ENCODE peak calls at places on chromosomes 4 and X, in ten cellular contexts. One of them, this sample, is unnamed.
A peak's percentile ranks its signal among the peaks of the same experiment; 100 is the strongest.

GRCh38 chrX:119655125-119655524 is 37.8 kb downstream of the SEPTIN6 start:
- DNase-seq in H7: no peak
- DNase-seq in caudate nucleus: no peak
- DNase-seq in germinal center: no peak
- DNase-seq in ACHN: no peak
- DNase-seq in nucleus accumbens: no peak
- DNase-seq in right cardiac atrium: no peak
- DNase-seq in NCI-H510A treated with DMSO at 0.1 percent for 48 hours: no peak
- DNase-seq in body of pancreas: peak; percentile 27
- DNase-seq in stimulated activated CD4-positive, alpha-beta T cell treated with anti-CD3 and anti-CD28 coated beads, Interleukin-12 subunit alpha, Interleukin-12 subunit beta, amount 100 ng/mL, for 4 hours: peak; percentile 51
- DNase-seq in this sample: peak; percentile 77

GRCh38 chr4:635851-636627 is 10.7 kb downstream of the PDE6B start:
- DNase-seq in H7: peak; percentile 61
- DNase-seq in caudate nucleus: no peak
- DNase-seq in germinal center: no peak
- DNase-seq in ACHN: no peak
- DNase-seq in nucleus accumbens: no peak
- DNase-seq in right cardiac atrium: peak; percentile 11
- DNase-seq in NCI-H510A treated with DMSO at 0.1 percent for 48 hours: no peak
- DNase-seq in body of pancreas: no peak
- DNase-seq in stimulated activated CD4-positive, alpha-beta T cell treated with anti-CD3 and anti-CD28 coated beads, Interleukin-12 subunit alpha, Interleukin-12 subunit beta, amount 100 ng/mL, for 4 hours: no peak
- DNase-seq in this sample: no peak

GRCh38 chrX:107674480-107675364 is 46.4 kb downstream of the PRPS1 start:
- DNase-seq in H7: peak; percentile 25
- DNase-seq in caudate nucleus: no peak
- DNase-seq in germinal center: peak; percentile 14
- DNase-seq in ACHN: no peak
- DNase-seq in nucleus accumbens: no peak
- DNase-seq in right cardiac atrium: peak; percentile 85
- DNase-seq in NCI-H510A treated with DMSO at 0.1 percent for 48 hours: no peak
- DNase-seq in body of pancreas: peak; percentile 73
- DNase-seq in stimulated activated CD4-positive, alpha-beta T cell treated with anti-CD3 and anti-CD28 coated beads, Interleukin-12 subunit alpha, Interleukin-12 subunit beta, amount 100 ng/mL, for 4 hours: no peak
- DNase-seq in this sample: no peak

GRCh38 chr4:134154097-134154496 is 47.5 kb downstream of the PABPC4L start:
- DNase-seq in H7: no peak
- DNase-seq in caudate nucleus: no peak
- DNase-seq in germinal center: no peak
- DNase-seq in ACHN: no peak
- DNase-seq in nucleus accumbens: no peak
- DNase-seq in right cardiac atrium: no peak
- DNase-seq in NCI-H510A treated with DMSO at 0.1 percent for 48 hours: no peak
- DNase-seq in body of pancreas: no peak
- DNase-seq in stimulated activated CD4-positive, alpha-beta T cell treated with anti-CD3 and anti-CD28 coated beads, Interleukin-12 subunit alpha, Interleukin-12 subunit beta, amount 100 ng/mL, for 4 hours: no peak
- DNase-seq in this sample: no peak

GRCh38 chrX:101415180-101416130 is 7.4 kb downstream of the HNRNPH2 start:
- DNase-seq in H7: peak; percentile 55
- DNase-seq in caudate nucleus: no peak
- DNase-seq in germinal center: peak; percentile 54
- DNase-seq in ACHN: peak; percentile 51
- DNase-seq in nucleus accumbens: peak; percentile 9
- DNase-seq in right cardiac atrium: peak; percentile 53
- DNase-seq in NCI-H510A treated with DMSO at 0.1 percent for 48 hours: peak; percentile 41
- DNase-seq in body of pancreas: peak; percentile 39
- DNase-seq in stimulated activated CD4-positive, alpha-beta T cell treated with anti-CD3 and anti-CD28 coated beads, Interleukin-12 subunit alpha, Interleukin-12 subunit beta, amount 100 ng/mL, for 4 hours: no peak
- DNase-seq in this sample: peak; percentile 58

GRCh38 chr4:146481246-146481645 is 40.5 kb downstream of the SLC10A7 start:
- DNase-seq in H7: no peak
- DNase-seq in caudate nucleus: no peak
- DNase-seq in germinal center: no peak
- DNase-seq in ACHN: no peak
- DNase-seq in nucleus accumbens: no peak
- DNase-seq in right cardiac atrium: peak; percentile 34
- DNase-seq in NCI-H510A treated with DMSO at 0.1 percent for 48 hours: no peak
- DNase-seq in body of pancreas: no peak
- DNase-seq in stimulated activated CD4-positive, alpha-beta T cell treated with anti-CD3 and anti-CD28 coated beads, Interleukin-12 subunit alpha, Interleukin-12 subunit beta, amount 100 ng/mL, for 4 hours: no peak
- DNase-seq in this sample: no peak

GRCh38 chr4:165583341-165583740 is 204.5 kb downstream of the CPE start:
- DNase-seq in H7: no peak
- DNase-seq in caudate nucleus: no peak
- DNase-seq in germinal center: no peak
- DNase-seq in ACHN: no peak
- DNase-seq in nucleus accumbens: no peak
- DNase-seq in right cardiac atrium: no peak
- DNase-seq in NCI-H510A treated with DMSO at 0.1 percent for 48 hours: no peak
- DNase-seq in body of pancreas: no peak
- DNase-seq in stimulated activated CD4-positive, alpha-beta T cell treated with anti-CD3 and anti-CD28 coated beads, Interleukin-12 subunit alpha, Interleukin-12 subunit beta, amount 100 ng/mL, for 4 hours: no peak
- DNase-seq in this sample: no peak

GRCh38 chr4:15976456-15977096 is 13.6 kb upstream of the FGFBP2 start:
- DNase-seq in H7: peak; percentile 56
- DNase-seq in caudate nucleus: no peak
- DNase-seq in germinal center: no peak
- DNase-seq in ACHN: no peak
- DNase-seq in nucleus accumbens: no peak
- DNase-seq in right cardiac atrium: peak; percentile 84
- DNase-seq in NCI-H510A treated with DMSO at 0.1 percent for 48 hours: no peak
- DNase-seq in body of pancreas: no peak
- DNase-seq in stimulated activated CD4-positive, alpha-beta T cell treated with anti-CD3 and anti-CD28 coated beads, Interleukin-12 subunit alpha, Interleukin-12 subunit beta, amount 100 ng/mL, for 4 hours: no peak
- DNase-seq in this sample: no peak

GRCh38 chrX:44036336-44036735 is 63.1 kb upstream of the NDP start:
- DNase-seq in H7: no peak
- DNase-seq in caudate nucleus: no peak
- DNase-seq in germinal center: no peak
- DNase-seq in ACHN: no peak
- DNase-seq in nucleus accumbens: no peak
- DNase-seq in right cardiac atrium: no peak
- DNase-seq in NCI-H510A treated with DMSO at 0.1 percent for 48 hours: no peak
- DNase-seq in body of pancreas: no peak
- DNase-seq in stimulated activated CD4-positive, alpha-beta T cell treated with anti-CD3 and anti-CD28 coated beads, Interleukin-12 subunit alpha, Interleukin-12 subunit beta, amount 100 ng/mL, for 4 hours: no peak
- DNase-seq in this sample: no peak

GRCh38 chrX:48472851-48473717 is 2.9 kb upstream of the FTSJ1 start:
- DNase-seq in H7: peak; percentile 66
- DNase-seq in caudate nucleus: no peak
- DNase-seq in germinal center: no peak
- DNase-seq in ACHN: no peak
- DNase-seq in nucleus accumbens: no peak
- DNase-seq in right cardiac atrium: no peak
- DNase-seq in NCI-H510A treated with DMSO at 0.1 percent for 48 hours: no peak
- DNase-seq in body of pancreas: peak; percentile 72
- DNase-seq in stimulated activated CD4-positive, alpha-beta T cell treated with anti-CD3 and anti-CD28 coated beads, Interleukin-12 subunit alpha, Interleukin-12 subunit beta, amount 100 ng/mL, for 4 hours: no peak
- DNase-seq in this sample: no peak

GRCh38 chrX:1874899-1875298 is 260.0 kb downstream of the ASMT start:
- DNase-seq in H7: no peak
- DNase-seq in caudate nucleus: no peak
- DNase-seq in germinal center: no peak
- DNase-seq in ACHN: no peak
- DNase-seq in nucleus accumbens: no peak
- DNase-seq in right cardiac atrium: no peak
- DNase-seq in NCI-H510A treated with DMSO at 0.1 percent for 48 hours: no peak
- DNase-seq in body of pancreas: no peak
- DNase-seq in stimulated activated CD4-positive, alpha-beta T cell treated with anti-CD3 and anti-CD28 coated beads, Interleukin-12 subunit alpha, Interleukin-12 subunit beta, amount 100 ng/mL, for 4 hours: no peak
- DNase-seq in this sample: no peak

GRCh38 chrX:32530802-32531403 is 680.4 kb downstream of the DMD start:
- DNase-seq in H7: no peak
- DNase-seq in caudate nucleus: peak; percentile 0
- DNase-seq in germinal center: no peak
- DNase-seq in ACHN: peak; percentile 25
- DNase-seq in nucleus accumbens: no peak
- DNase-seq in right cardiac atrium: no peak
- DNase-seq in NCI-H510A treated with DMSO at 0.1 percent for 48 hours: peak; percentile 62
- DNase-seq in body of pancreas: peak; percentile 16
- DNase-seq in stimulated activated CD4-positive, alpha-beta T cell treated with anti-CD3 and anti-CD28 coated beads, Interleukin-12 subunit alpha, Interleukin-12 subunit beta, amount 100 ng/mL, for 4 hours: no peak
- DNase-seq in this sample: peak; percentile 4

GRCh38 chr4:153335665-153336064 is 8.8 kb upstream of the MND1 start:
- DNase-seq in H7: no peak
- DNase-seq in caudate nucleus: no peak
- DNase-seq in germinal center: no peak
- DNase-seq in ACHN: no peak
- DNase-seq in nucleus accumbens: no peak
- DNase-seq in right cardiac atrium: no peak
- DNase-seq in NCI-H510A treated with DMSO at 0.1 percent for 48 hours: no peak
- DNase-seq in body of pancreas: no peak
- DNase-seq in stimulated activated CD4-positive, alpha-beta T cell treated with anti-CD3 and anti-CD28 coated beads, Interleukin-12 subunit alpha, Interleukin-12 subunit beta, amount 100 ng/mL, for 4 hours: no peak
- DNase-seq in this sample: no peak

GRCh38 chr4:81638698-81639097 is 167.0 kb upstream of the RASGEF1B start:
- DNase-seq in H7: no peak
- DNase-seq in caudate nucleus: no peak
- DNase-seq in germinal center: no peak
- DNase-seq in ACHN: no peak
- DNase-seq in nucleus accumbens: no peak
- DNase-seq in right cardiac atrium: no peak
- DNase-seq in NCI-H510A treated with DMSO at 0.1 percent for 48 hours: no peak
- DNase-seq in body of pancreas: no peak
- DNase-seq in stimulated activated CD4-positive, alpha-beta T cell treated with anti-CD3 and anti-CD28 coated beads, Interleukin-12 subunit alpha, Interleukin-12 subunit beta, amount 100 ng/mL, for 4 hours: no peak
- DNase-seq in this sample: no peak

GRCh38 chr4:8832130-8832930 is 39.3 kb downstream of the HMX1 start:
- DNase-seq in H7: no peak
- DNase-seq in caudate nucleus: no peak
- DNase-seq in germinal center: no peak
- DNase-seq in ACHN: no peak
- DNase-seq in nucleus accumbens: no peak
- DNase-seq in right cardiac atrium: no peak
- DNase-seq in NCI-H510A treated with DMSO at 0.1 percent for 48 hours: no peak
- DNase-seq in body of pancreas: no peak
- DNase-seq in stimulated activated CD4-positive, alpha-beta T cell treated with anti-CD3 and anti-CD28 coated beads, Interleukin-12 subunit alpha, Interleukin-12 subunit beta, amount 100 ng/mL, for 4 hours: no peak
- DNase-seq in this sample: no peak

GRCh38 chr4:111483375-111484169 is 661.7 kb upstream of the FAM241A start:
- DNase-seq in H7: no peak
- DNase-seq in caudate nucleus: no peak
- DNase-seq in germinal center: no peak
- DNase-seq in ACHN: no peak
- DNase-seq in nucleus accumbens: no peak
- DNase-seq in right cardiac atrium: peak; percentile 9
- DNase-seq in NCI-H510A treated with DMSO at 0.1 percent for 48 hours: no peak
- DNase-seq in body of pancreas: no peak
- DNase-seq in stimulated activated CD4-positive, alpha-beta T cell treated with anti-CD3 and anti-CD28 coated beads, Interleukin-12 subunit alpha, Interleukin-12 subunit beta, amount 100 ng/mL, for 4 hours: no peak
- DNase-seq in this sample: no peak

GRCh38 chrX:54194982-54195588 is 12.0 kb upstream of the FAM120C start:
- DNase-seq in H7: no peak
- DNase-seq in caudate nucleus: no peak
- DNase-seq in germinal center: no peak
- DNase-seq in ACHN: no peak
- DNase-seq in nucleus accumbens: no peak
- DNase-seq in right cardiac atrium: no peak
- DNase-seq in NCI-H510A treated with DMSO at 0.1 percent for 48 hours: no peak
- DNase-seq in body of pancreas: no peak
- DNase-seq in stimulated activated CD4-positive, alpha-beta T cell treated with anti-CD3 and anti-CD28 coated beads, Interleukin-12 subunit alpha, Interleukin-12 subunit beta, amount 100 ng/mL, for 4 hours: no peak
- DNase-seq in this sample: no peak

GRCh38 chrX:1657367-1658082 is 42.7 kb downstream of the ASMT start:
- DNase-seq in H7: no peak
- DNase-seq in caudate nucleus: no peak
- DNase-seq in germinal center: peak; percentile 14
- DNase-seq in ACHN: no peak
- DNase-seq in nucleus accumbens: no peak
- DNase-seq in right cardiac atrium: peak; percentile 55
- DNase-seq in NCI-H510A treated with DMSO at 0.1 percent for 48 hours: peak; percentile 59
- DNase-seq in body of pancreas: peak; percentile 2
- DNase-seq in stimulated activated CD4-positive, alpha-beta T cell treated with anti-CD3 and anti-CD28 coated beads, Interleukin-12 subunit alpha, Interleukin-12 subunit beta, amount 100 ng/mL, for 4 hours: peak; percentile 40
- DNase-seq in this sample: no peak

GRCh38 chr4:75976177-75976576 is 14.6 kb downstream of the SDAD1 start:
- DNase-seq in H7: no peak
- DNase-seq in caudate nucleus: no peak
- DNase-seq in germinal center: no peak
- DNase-seq in ACHN: no peak
- DNase-seq in nucleus accumbens: no peak
- DNase-seq in right cardiac atrium: no peak
- DNase-seq in NCI-H510A treated with DMSO at 0.1 percent for 48 hours: no peak
- DNase-seq in body of pancreas: no peak
- DNase-seq in stimulated activated CD4-positive, alpha-beta T cell treated with anti-CD3 and anti-CD28 coated beads, Interleukin-12 subunit alpha, Interleukin-12 subunit beta, amount 100 ng/mL, for 4 hours: no peak
- DNase-seq in this sample: no peak

GRCh38 chr4:65668201-65669007 is 1.9 kb downstream of the EPHA5 start:
- DNase-seq in H7: peak; percentile 36
- DNase-seq in caudate nucleus: no peak
- DNase-seq in germinal center: no peak
- DNase-seq in ACHN: no peak
- DNase-seq in nucleus accumbens: peak; percentile 17
- DNase-seq in right cardiac atrium: peak; percentile 51
- DNase-seq in NCI-H510A treated with DMSO at 0.1 percent for 48 hours: no peak
- DNase-seq in body of pancreas: no peak
- DNase-seq in stimulated activated CD4-positive, alpha-beta T cell treated with anti-CD3 and anti-CD28 coated beads, Interleukin-12 subunit alpha, Interleukin-12 subunit beta, amount 100 ng/mL, for 4 hours: no peak
- DNase-seq in this sample: no peak

GRCh38 chr4:13659341-13660070 is 32.0 kb upstream of the BOD1L1 start:
- DNase-seq in H7: no peak
- DNase-seq in caudate nucleus: no peak
- DNase-seq in germinal center: no peak
- DNase-seq in ACHN: no peak
- DNase-seq in nucleus accumbens: no peak
- DNase-seq in right cardiac atrium: no peak
- DNase-seq in NCI-H510A treated with DMSO at 0.1 percent for 48 hours: no peak
- DNase-seq in body of pancreas: no peak
- DNase-seq in stimulated activated CD4-positive, alpha-beta T cell treated with anti-CD3 and anti-CD28 coated beads, Interleukin-12 subunit alpha, Interleukin-12 subunit beta, amount 100 ng/mL, for 4 hours: no peak
- DNase-seq in this sample: no peak

GRCh38 chrX:112731793-112732192 is 52.1 kb upstream of the LHFPL1 start:
- DNase-seq in H7: no peak
- DNase-seq in caudate nucleus: no peak
- DNase-seq in germinal center: no peak
- DNase-seq in ACHN: no peak
- DNase-seq in nucleus accumbens: no peak
- DNase-seq in right cardiac atrium: no peak
- DNase-seq in NCI-H510A treated with DMSO at 0.1 percent for 48 hours: no peak
- DNase-seq in body of pancreas: no peak
- DNase-seq in stimulated activated CD4-positive, alpha-beta T cell treated with anti-CD3 and anti-CD28 coated beads, Interleukin-12 subunit alpha, Interleukin-12 subunit beta, amount 100 ng/mL, for 4 hours: no peak
- DNase-seq in this sample: no peak

GRCh38 chrX:24396930-24397277 is 36.5 kb downstream of the SUPT20HL1 start:
- DNase-seq in H7: no peak
- DNase-seq in caudate nucleus: no peak
- DNase-seq in germinal center: no peak
- DNase-seq in ACHN: no peak
- DNase-seq in nucleus accumbens: no peak
- DNase-seq in right cardiac atrium: no peak
- DNase-seq in NCI-H510A treated with DMSO at 0.1 percent for 48 hours: no peak
- DNase-seq in body of pancreas: no peak
- DNase-seq in stimulated activated CD4-positive, alpha-beta T cell treated with anti-CD3 and anti-CD28 coated beads, Interleukin-12 subunit alpha, Interleukin-12 subunit beta, amount 100 ng/mL, for 4 hours: no peak
- DNase-seq in this sample: no peak

GRCh38 chr4:16785800-16786527 is 112.5 kb downstream of the LDB2 start:
- DNase-seq in H7: no peak
- DNase-seq in caudate nucleus: no peak
- DNase-seq in germinal center: no peak
- DNase-seq in ACHN: no peak
- DNase-seq in nucleus accumbens: no peak
- DNase-seq in right cardiac atrium: no peak
- DNase-seq in NCI-H510A treated with DMSO at 0.1 percent for 48 hours: no peak
- DNase-seq in body of pancreas: no peak
- DNase-seq in stimulated activated CD4-positive, alpha-beta T cell treated with anti-CD3 and anti-CD28 coated beads, Interleukin-12 subunit alpha, Interleukin-12 subunit beta, amount 100 ng/mL, for 4 hours: no peak
- DNase-seq in this sample: peak; percentile 13

GRCh38 chr4:79576480-79576803 is 168.4 kb upstream of the GK2 start:
- DNase-seq in H7: peak; percentile 2
- DNase-seq in caudate nucleus: no peak
- DNase-seq in germinal center: no peak
- DNase-seq in ACHN: peak; percentile 14
- DNase-seq in nucleus accumbens: no peak
- DNase-seq in right cardiac atrium: peak; percentile 38
- DNase-seq in NCI-H510A treated with DMSO at 0.1 percent for 48 hours: peak; percentile 15
- DNase-seq in body of pancreas: no peak
- DNase-seq in stimulated activated CD4-positive, alpha-beta T cell treated with anti-CD3 and anti-CD28 coated beads, Interleukin-12 subunit alpha, Interleukin-12 subunit beta, amount 100 ng/mL, for 4 hours: no peak
- DNase-seq in this sample: no peak

GRCh38 chr4:7418131-7418943 is 16.4 kb downstream of the PSAPL1 start:
- DNase-seq in H7: peak; percentile 18
- DNase-seq in caudate nucleus: no peak
- DNase-seq in germinal center: no peak
- DNase-seq in ACHN: no peak
- DNase-seq in nucleus accumbens: no peak
- DNase-seq in right cardiac atrium: peak; percentile 24
- DNase-seq in NCI-H510A treated with DMSO at 0.1 percent for 48 hours: no peak
- DNase-seq in body of pancreas: no peak
- DNase-seq in stimulated activated CD4-positive, alpha-beta T cell treated with anti-CD3 and anti-CD28 coated beads, Interleukin-12 subunit alpha, Interleukin-12 subunit beta, amount 100 ng/mL, for 4 hours: no peak
- DNase-seq in this sample: no peak

GRCh38 chrX:15989716-15990115 is 133.6 kb upstream of the GRPR start:
- DNase-seq in H7: no peak
- DNase-seq in caudate nucleus: no peak
- DNase-seq in germinal center: no peak
- DNase-seq in ACHN: no peak
- DNase-seq in nucleus accumbens: no peak
- DNase-seq in right cardiac atrium: no peak
- DNase-seq in NCI-H510A treated with DMSO at 0.1 percent for 48 hours: no peak
- DNase-seq in body of pancreas: no peak
- DNase-seq in stimulated activated CD4-positive, alpha-beta T cell treated with anti-CD3 and anti-CD28 coated beads, Interleukin-12 subunit alpha, Interleukin-12 subunit beta, amount 100 ng/mL, for 4 hours: no peak
- DNase-seq in this sample: no peak

GRCh38 chr4:125519376-125520171 is 204.8 kb downstream of the FAT4 start:
- DNase-seq in H7: no peak
- DNase-seq in caudate nucleus: no peak
- DNase-seq in germinal center: no peak
- DNase-seq in ACHN: peak; percentile 66
- DNase-seq in nucleus accumbens: no peak
- DNase-seq in right cardiac atrium: no peak
- DNase-seq in NCI-H510A treated with DMSO at 0.1 percent for 48 hours: no peak
- DNase-seq in body of pancreas: no peak
- DNase-seq in stimulated activated CD4-positive, alpha-beta T cell treated with anti-CD3 and anti-CD28 coated beads, Interleukin-12 subunit alpha, Interleukin-12 subunit beta, amount 100 ng/mL, for 4 hours: no peak
- DNase-seq in this sample: no peak

This sample was measured in hepatic stellate cell.